ENCODE peak calls at places on chromosomes 4 and X, in eight cellular contexts. Y, M, Z, N, L, A, K and D are unnamed samples.

GRCh38 chrX:79330022-79330421 is 37.1 kb downstream of the ITM2A start:
- DNase-seq in Y (no peak), M (no peak), Z (no peak), N (no peak), L (no peak), A (no peak), K (no peak), D (no peak)

GRCh38 chr4:119300072-119300387 is 21.9 kb downstream of the FABP2 start:
- DNase-seq in Y (peak; percentile 38), M (peak; percentile 62), Z (peak; percentile 67), N (peak; percentile 55), L (peak; percentile 70), A (no peak), K (peak; percentile 60), D (no peak)

GRCh38 chr4:180363817-180364216 is 1879.4 kb upstream of the TENM3 start:
- DNase-seq in Y (no peak), M (no peak), Z (no peak), N (no peak), L (no peak), A (no peak), K (no peak), D (no peak)

GRCh38 chrX:41335590-41336331 is 1.8 kb downstream of the DDX3X start:
- DNase-seq in Y (peak; percentile 17), M (peak; percentile 43), Z (no peak), N (no peak), L (peak; percentile 50), A (peak; percentile 59), K (no peak), D (peak; percentile 45)

GRCh38 chr4:61619528-61619927 is 419.4 kb downstream of the ADGRL3 start:
- DNase-seq in Y (no peak), M (no peak), Z (no peak), N (peak; percentile 5), L (no peak), A (no peak), K (no peak), D (no peak)

GRCh38 chr4:80091688-80092087 is 18.7 kb upstream of the ANTXR2 start:
- DNase-seq in Y (no peak), M (no peak), Z (no peak), N (no peak), L (no peak), A (no peak), K (no peak), D (no peak)

GRCh38 chr4:96312049-96312685 is 472.3 kb downstream of the PDHA2 start:
- DNase-seq in Y (no peak), M (no peak), Z (no peak), N (no peak), L (peak; percentile 1), A (no peak), K (no peak), D (no peak)

GRCh38 chr4:12852338-12853307 is 631.5 kb downstream of the RAB28 start:
- DNase-seq in Y (no peak), M (no peak), Z (no peak), N (peak; percentile 43), L (peak; percentile 74), A (peak; percentile 47), K (peak; percentile 83), D (no peak)

GRCh38 chr4:40750461-40751258 is 905 bp downstream of the NSUN7 start:
- DNase-seq in Y (no peak), M (no peak), Z (no peak), N (peak; percentile 45), L (peak; percentile 9), A (peak; percentile 6), K (peak; percentile 34), D (no peak)

GRCh38 chrX:30748337-30748960 is 95.2 kb downstream of the GK start:
- DNase-seq in Y (no peak), M (no peak), Z (no peak), N (peak; percentile 87), L (no peak), A (no peak), K (no peak), D (no peak)

GRCh38 chr4:171042989-171043524 is 770.1 kb upstream of the GALNTL6 start:
- DNase-seq in Y (no peak), M (peak; percentile 41), Z (peak; percentile 59), N (no peak), L (no peak), A (no peak), K (no peak), D (no peak)

GRCh38 chr4:7660176-7660540 is 225.4 kb upstream of the PSAPL1 start:
- DNase-seq in Y (no peak), M (no peak), Z (no peak), N (no peak), L (no peak), A (no peak), K (no peak), D (no peak)

GRCh38 chr4:77959566-77960338 is 97.1 kb downstream of the MRPL1 start:
- DNase-seq in Y (no peak), M (no peak), Z (no peak), N (peak; percentile 47), L (peak; percentile 75), A (peak; percentile 22), K (peak; percentile 70), D (no peak)

DNA sequence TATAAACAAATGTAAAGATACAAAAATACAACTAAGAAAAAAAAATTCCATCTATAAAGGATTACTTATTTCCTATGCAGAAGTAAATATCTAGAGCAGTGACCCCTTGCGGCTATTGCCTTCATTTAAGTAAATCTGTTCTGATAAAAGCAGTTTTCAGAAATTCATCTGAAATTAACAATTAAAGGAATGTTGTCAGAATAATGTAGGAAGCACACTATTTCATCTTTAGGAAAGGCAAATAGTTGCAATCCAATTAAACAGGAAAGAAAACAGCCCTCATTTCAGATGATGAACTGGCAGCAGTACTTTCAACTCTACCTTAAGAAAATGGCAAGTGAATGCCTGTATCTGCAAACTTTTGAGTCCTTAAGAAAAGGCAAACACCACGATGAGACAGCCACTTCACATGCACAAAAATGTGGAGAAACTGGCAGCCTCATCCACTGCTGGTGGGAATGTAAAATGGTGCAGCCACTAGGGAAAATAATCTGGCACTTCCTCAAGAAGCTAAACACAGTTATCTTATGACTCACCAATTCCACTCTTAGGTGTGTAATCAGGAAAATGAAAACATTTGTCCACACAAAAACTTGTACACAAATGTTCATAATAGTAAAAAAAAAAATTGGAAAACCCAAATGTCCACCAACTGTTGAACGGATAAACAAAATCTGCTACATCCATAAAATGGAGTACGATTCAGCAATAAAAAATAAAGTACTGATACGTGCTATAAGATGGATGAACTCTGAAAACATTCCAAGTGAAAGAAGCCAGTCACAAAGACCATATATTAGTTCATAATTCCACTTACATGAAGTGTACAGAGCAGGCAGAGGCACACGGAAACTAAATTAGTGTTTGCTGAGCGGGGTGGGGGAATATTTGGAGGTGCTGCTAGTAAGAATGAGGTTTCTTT is 2.0 kb upstream of the THAP9 start:
- DNase-seq in Y (no peak), M (peak; percentile 47), Z (no peak), N (peak; percentile 19), L (peak; percentile 82), A (peak; percentile 92), K (peak; percentile 61), D (no peak)
- H3K4me1 ChIP-seq in Y (peaks cover 30% of the 10 kb centered on the region), M (peaks cover 42% of the 10 kb centered on the region), Z (peaks cover 29% of the 10 kb centered on the region), N (peaks cover 28% of the 10 kb centered on the region), L (peaks cover 2% of the 10 kb centered on the region), A (peaks cover 14% of the 10 kb centered on the region), K (peaks cover 17% of the 10 kb centered on the region), D (peaks cover 15% of the 10 kb centered on the region)

GRCh38 chr4:43732829-43733426 is 715.7 kb downstream of the KCTD8 start:
- DNase-seq in Y (no peak), M (no peak), Z (no peak), N (peak; percentile 12), L (no peak), A (no peak), K (peak; percentile 13), D (no peak)
- H3K9me3 ChIP-seq in Y (no peaks in the 10 kb centered on the region), M (no peaks in the 10 kb centered on the region), Z (no peaks in the 10 kb centered on the region), N (peaks cover 6% of the 10 kb centered on the region), L (no peaks in the 10 kb centered on the region), A (no peaks in the 10 kb centered on the region), K (no peaks in the 10 kb centered on the region), D (peaks cover 4% of the 10 kb centered on the region)

DNA sequence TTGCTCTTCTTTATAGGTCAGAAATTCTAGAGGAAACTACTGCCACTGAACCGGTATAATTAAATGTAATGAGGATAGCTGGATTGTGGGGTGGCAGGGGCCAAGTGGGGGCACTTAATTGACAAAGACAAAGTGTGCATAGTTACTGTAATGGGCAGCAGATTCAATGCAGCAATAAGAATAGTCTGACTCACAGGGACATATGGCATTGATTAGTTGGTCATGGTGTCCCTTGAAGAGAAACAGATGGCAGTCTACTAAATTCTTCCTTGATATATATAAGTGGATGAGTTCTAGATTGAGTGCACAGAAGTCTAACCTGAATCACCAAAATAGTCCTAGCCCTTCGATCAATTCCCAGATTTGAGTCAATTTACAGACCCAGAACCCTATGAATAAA is 31.5 kb downstream of the ETDC start:
- DNase-seq in Y (no peak), M (no peak), Z (no peak), N (no peak), L (peak; percentile 79), A (peak; percentile 44), K (no peak), D (no peak)
- H3K4me3 ChIP-seq in Y (no peak overlapping the region), M (peak overlapping the region; percentile 9), Z (peak overlapping the region; percentile 73), N (no peak overlapping the region), L (peak overlapping the region; percentile 76), A (peak overlapping the region; percentile 28), K (peak overlapping the region; percentile 57), D (peak overlapping the region; percentile 98)

GRCh38 chr4:181656748-181657147 is 586.5 kb upstream of the TENM3 start:
- DNase-seq in Y (no peak), M (no peak), Z (no peak), N (no peak), L (no peak), A (no peak), K (no peak), D (no peak)

GRCh38 chr4:181662383-181662782 is 580.8 kb upstream of the TENM3 start:
- DNase-seq in Y (no peak), M (no peak), Z (no peak), N (no peak), L (peak; percentile 82), A (peak; percentile 67), K (no peak), D (no peak)

GRCh38 chr4:181659202-181659601 is 584.0 kb upstream of the TENM3 start:
- DNase-seq in Y (no peak), M (no peak), Z (no peak), N (no peak), L (peak; percentile 47), A (no peak), K (no peak), D (no peak)

GRCh38 chr4:181661090-181661489 is 582.1 kb upstream of the TENM3 start:
- DNase-seq in Y (no peak), M (no peak), Z (no peak), N (no peak), L (peak; percentile 84), A (peak; percentile 87), K (no peak), D (no peak)
- H3K4me1 ChIP-seq in Y (no peaks in the 10 kb centered on the region), M (no peaks in the 10 kb centered on the region), Z (no peaks in the 10 kb centered on the region), N (no peaks in the 10 kb centered on the region), L (no peaks in the 10 kb centered on the region), A (peaks cover 35% of the 10 kb centered on the region), K (no peaks in the 10 kb centered on the region), D (no peaks in the 10 kb centered on the region)

DNA sequence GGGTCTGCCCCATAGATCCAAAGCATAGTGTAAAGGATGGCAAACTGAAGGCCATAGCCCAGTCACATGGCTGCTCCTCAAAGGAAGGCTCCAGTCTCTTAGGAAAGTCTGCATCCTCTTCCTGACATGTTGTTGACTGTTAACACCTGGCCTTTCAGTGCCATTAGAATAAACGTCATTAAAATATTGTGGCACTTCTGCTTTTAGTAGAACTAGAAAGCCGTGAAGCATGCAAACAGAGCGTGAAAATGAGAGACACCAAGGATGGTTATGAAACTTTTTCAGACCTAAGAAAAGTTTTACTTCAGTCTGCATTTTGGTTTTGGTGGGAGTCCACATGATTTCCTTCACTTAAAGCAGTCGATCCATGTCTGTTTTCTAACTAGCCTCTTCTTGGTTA is 41.1 kb upstream of the AFF2 start:
- DNase-seq in Y (no peak), M (no peak), Z (no peak), N (no peak), L (no peak), A (no peak), K (no peak), D (no peak)
- H3K9me3 ChIP-seq in Y (no peaks in the 10 kb centered on the region), M (no peaks in the 10 kb centered on the region), Z (no peaks in the 10 kb centered on the region), N (no peaks in the 10 kb centered on the region), L (no peaks in the 10 kb centered on the region), A (no peaks in the 10 kb centered on the region), K (no peaks in the 10 kb centered on the region), D (no peaks in the 10 kb centered on the region)